ENCODE peak calls at places on chromosome 9, in six cellular contexts. A is left lung, H is heart right ventricle, C is iPS DF 6.9, B is aorta, V is body of pancreas. S is an unnamed sample.

GRCh38 chr9:98087420-98088354 is 31.2 kb downstream of the NANS start:
- DNase-seq in H (peak; percentile 22), B (peak; percentile 81), C (no peak), A (peak; percentile 85), V (no peak), S (peak; percentile 29)

GRCh38 chr9:88006511-88007290 is 32.4 kb upstream of the CDK20 start:
- DNase-seq in B (no peak), A (no peak), V (no peak), C (no peak), H (no peak), S (no peak)

GRCh38 chr9:68873179-68873578 is 140.7 kb downstream of the PRKACG start:
- DNase-seq in H (no peak), B (no peak), V (no peak), A (no peak), C (no peak), S (no peak)

GRCh38 chr9:86783884-86784283 is 163.4 kb downstream of the GAS1 start:
- DNase-seq in A (no peak), C (no peak), V (no peak), H (no peak), B (no peak), S (no peak)

GRCh38 chr9:74942801-74943200 is 9.9 kb downstream of the C9orf40 start:
- DNase-seq in V (no peak), C (no peak), H (no peak), A (no peak), B (no peak), S (no peak)

GRCh38 chr9:127444921-127445850 is 6.0 kb downstream of the RPL12 start:
- DNase-seq in V (no peak), B (no peak), H (no peak), C (no peak), A (no peak), S (no peak)

GRCh38 chr9:71876829-71877228 is 34.2 kb downstream of the ABHD17B start:
- DNase-seq in C (no peak), A (no peak), B (no peak), V (no peak), H (no peak), S (no peak)

GRCh38 chr9:4475301-4475700 is 15.0 kb upstream of the SLC1A1 start:
- DNase-seq in V (no peak), B (no peak), C (no peak), H (no peak), A (no peak), S (no peak)

GRCh38 chr9:107177243-107177839 is 105.7 kb upstream of the RAD23B start:
- DNase-seq in C (no peak), V (no peak), H (no peak), B (no peak), A (no peak), S (no peak)

GRCh38 chr9:138097501-138097991 is 220.0 kb downstream of the CACNA1B start:
- DNase-seq in H (no peak), A (peak; percentile 66), B (peak; percentile 34), C (no peak), V (no peak), S (no peak)

GRCh38 chr9:122033775-122034373 is 59.2 kb downstream of the TTLL11 start:
- DNase-seq in H (no peak), V (no peak), C (no peak), A (no peak), B (no peak), S (no peak)

GRCh38 chr9:30348904-30349303 is 2035.5 kb upstream of the ACO1 start:
- DNase-seq in H (no peak), V (no peak), A (peak; percentile 61), C (no peak), B (peak; percentile 39), S (peak; percentile 33)

GRCh38 chr9:121725008-121725795 is 73.8 kb downstream of the DAB2IP start:
- DNase-seq in B (peak; percentile 97), V (peak; percentile 88), H (peak; percentile 99), C (no peak), A (no peak), S (peak; percentile 69)

GRCh38 chr9:5629312-5630037 is 568 bp downstream of the RIC1 start:
- DNase-seq in H (peak; percentile 64), B (peak; percentile 89), C (no peak), A (peak; percentile 92), V (peak; percentile 58), S (peak; percentile 71)

GRCh38 chr9:2157277-2158105 is 142.3 kb downstream of the SMARCA2 start:
- DNase-seq in A (peak; percentile 57), V (peak; percentile 45), C (no peak), B (no peak), H (no peak), S (no peak)

GRCh38 chr9:72292184-72292787 is 72.7 kb downstream of the ZFAND5 start:
- DNase-seq in V (no peak), A (no peak), C (no peak), H (no peak), B (no peak), S (no peak)

DNA sequence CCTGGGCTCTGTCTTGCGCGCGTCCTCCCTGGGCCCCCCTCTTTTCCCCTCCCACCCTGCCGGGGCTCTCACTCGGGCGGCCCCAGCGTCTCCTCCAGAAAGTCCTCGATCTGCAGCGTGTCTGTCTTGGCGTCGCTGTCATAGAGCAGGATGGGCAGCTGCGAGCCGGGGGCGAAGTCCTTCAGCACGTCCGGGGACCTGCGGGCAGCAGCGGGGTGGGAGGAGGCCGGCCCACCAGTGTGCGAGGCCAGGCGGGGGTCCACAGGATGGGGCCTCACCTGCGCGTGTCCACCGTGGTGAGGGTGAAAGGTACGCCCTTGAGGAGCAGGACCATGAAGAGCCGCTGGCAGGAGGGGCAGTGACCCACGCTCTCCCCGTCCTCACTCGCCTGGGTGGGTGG is 998 bp downstream of the CLIC3 start:
- DNase-seq in V (no peak), B (no peak), H (no peak), C (no peak), A (no peak), S (no peak)
- H3K4me1 ChIP-seq in V (peaks cover 35% of the 10 kb centered on the region), B (no peaks in the 10 kb centered on the region), H (peaks cover 49% of the 10 kb centered on the region), C (peaks cover 18% of the 10 kb centered on the region), A (peaks cover 79% of the 10 kb centered on the region), S (no peaks in the 10 kb centered on the region)

GRCh38 chr9:27194401-27195091 is 85.5 kb downstream of the TEK start:
- DNase-seq in H (no peak), A (no peak), B (no peak), C (no peak), V (no peak), S (no peak)
- H3K4me3 ChIP-seq in H (no peak overlapping the region), A (no peak overlapping the region), B (no peak overlapping the region), C (no peak overlapping the region), V (no peak overlapping the region), S (no peak overlapping the region)

GRCh38 chr9:124286292-124286931 is 28.7 kb downstream of the NEK6 start:
- DNase-seq in H (no peak), A (no peak), B (no peak), V (no peak), C (no peak), S (peak; percentile 86)
- H3K4me1 ChIP-seq in H (peaks cover 79% of the 10 kb centered on the region), A (peaks cover 92% of the 10 kb centered on the region), B (no peaks in the 10 kb centered on the region), V (peaks cover 68% of the 10 kb centered on the region), C (no peaks in the 10 kb centered on the region), S (peaks cover 28% of the 10 kb centered on the region)

DNA sequence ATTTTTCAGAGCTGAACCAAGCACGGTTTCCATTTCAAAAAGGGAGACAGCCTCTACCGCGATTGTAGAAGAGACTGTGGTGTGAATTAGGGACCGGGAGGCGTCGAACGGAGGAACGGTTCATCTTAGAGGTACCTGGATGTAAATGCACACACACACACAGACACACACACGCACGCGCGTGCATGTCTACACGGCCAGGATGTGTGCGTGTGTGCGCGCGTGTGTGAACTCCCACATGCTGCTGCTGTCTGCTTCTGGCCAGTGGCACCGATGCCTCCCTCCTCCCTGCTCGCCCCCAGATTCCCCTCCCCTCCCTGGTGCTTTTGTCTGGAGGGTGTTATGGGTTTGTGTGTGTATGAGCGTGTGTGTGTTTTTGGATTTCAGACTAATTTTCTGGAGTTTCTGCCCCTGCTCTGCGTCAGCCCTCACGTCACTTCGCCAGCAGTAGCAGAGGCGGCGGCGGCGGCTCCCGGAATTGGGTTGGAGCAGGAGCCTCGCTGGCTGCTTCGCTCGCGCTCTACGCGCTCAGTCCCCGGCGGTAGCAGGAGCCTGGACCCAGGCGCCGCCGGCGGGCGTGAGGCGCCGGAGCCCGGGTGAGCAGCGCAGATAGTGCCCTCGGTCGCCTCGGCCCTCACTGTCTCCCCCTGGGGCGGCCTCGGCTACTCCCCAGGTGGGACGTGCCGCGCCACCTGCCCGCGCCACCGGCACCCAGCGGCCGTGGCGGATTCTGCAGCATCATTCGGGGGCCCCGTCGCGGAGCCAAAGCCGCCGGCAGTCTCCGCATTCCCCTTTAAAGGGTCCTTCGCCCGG is at the start of gene NTRK2:
- DNase-seq in C (no peak), A (peak; percentile 75), B (peak; percentile 88), V (peak; percentile 22), H (peak; percentile 16), S (peak; percentile 28)
- H3K4me3 ChIP-seq in C (peak within 1 kb of the TSS; percentile 27), A (peak within 1 kb of the TSS; percentile 46), B (peak within 1 kb of the TSS; percentile 7), V (peak within 1 kb of the TSS; percentile 9), H (peak within 1 kb of the TSS; percentile 29), S (peak within 1 kb of the TSS; percentile 9)

GRCh38 chr9:125654121-125654520 is 52.9 kb downstream of the MAPKAP1 start:
- DNase-seq in B (no peak), H (no peak), A (no peak), C (peak; percentile 70), V (no peak), S (no peak)
- H3K4me1 ChIP-seq in B (peaks cover 3% of the 10 kb centered on the region), H (peaks cover 25% of the 10 kb centered on the region), A (peaks cover 42% of the 10 kb centered on the region), C (peaks cover 20% of the 10 kb centered on the region), V (peaks cover 10% of the 10 kb centered on the region), S (no peaks in the 10 kb centered on the region)

GRCh38 chr9:35729101-35729500 is 2.9 kb downstream of the TLN1 start:
- DNase-seq in V (no peak), H (no peak), C (no peak), A (no peak), B (no peak), S (no peak)
- H3K4me3 ChIP-seq in V (no peak overlapping the region), H (no peak overlapping the region), C (no peak overlapping the region), A (peak overlapping the region; percentile 83), B (peak overlapping the region; percentile 48), S (peak overlapping the region; percentile 70)

GRCh38 chr9:134438204-134438788 is 112.0 kb downstream of the RXRA start:
- DNase-seq in C (no peak), H (no peak), A (no peak), V (no peak), B (no peak), S (no peak)
- H3K4me1 ChIP-seq in C (no peaks in the 10 kb centered on the region), H (peaks cover 90% of the 10 kb centered on the region), A (peaks cover 88% of the 10 kb centered on the region), V (peaks cover 52% of the 10 kb centered on the region), B (no peaks in the 10 kb centered on the region), S (no peaks in the 10 kb centered on the region)

S was measured in right lobe of liver.